ENCODE peak calls at places on chromosomes 12 and 14, in four cellular contexts. K, P, R and B are unnamed samples.
A peak's percentile ranks its signal among the peaks of the same experiment; 100 is the strongest.

GRCh38 chr12:132336451-132337413 is 7.3 kb upstream of the GALNT9 start:
- DNase-seq in R (no peak), K (no peak), P (no peak), B (no peak)

GRCh38 chr14:69543341-69544249 is 31.1 kb downstream of the CCDC177 start:
- DNase-seq in P (peak; percentile 17), K (peak; percentile 64), R (no peak), B (no peak)

GRCh38 chr12:113435367-113435766 is 13.2 kb downstream of the SDSL start:
- DNase-seq in P (no peak), K (no peak), R (no peak), B (no peak)

GRCh38 chr14:50954811-50955372 is 10.6 kb upstream of the PYGL start:
- DNase-seq in K (peak; percentile 52), P (peak; percentile 30), R (peak; percentile 33), B (no peak)

GRCh38 chr12:92360543-92360942 is 214.9 kb upstream of the BTG1 start:
- DNase-seq in R (no peak), K (no peak), P (no peak), B (no peak)

GRCh38 chr12:119578112-119578511 is 15.5 kb upstream of the TMEM233 start:
- DNase-seq in K (no peak), P (no peak), R (no peak), B (no peak)

GRCh38 chr12:116186482-116187157 is 90.9 kb downstream of the MED13L start:
- DNase-seq in P (no peak), K (no peak), R (peak; percentile 36), B (no peak)

GRCh38 chr14:105883066-105884005 is 357.0 kb downstream of the TMEM121 start:
- DNase-seq in P (no peak), R (no peak), K (no peak), B (peak; percentile 41)

GRCh38 chr12:59650594-59651229 is 54.9 kb downstream of the SLC16A7 start:
- DNase-seq in R (no peak), P (no peak), K (peak; percentile 14), B (no peak)

GRCh38 chr12:127284870-127285431 is 982.0 kb upstream of the TMEM132C start:
- DNase-seq in P (no peak), K (no peak), R (no peak), B (no peak)

GRCh38 chr14:51304428-51304827 is 64.4 kb downstream of the TMX1 start:
- DNase-seq in K (peak; percentile 53), R (no peak), P (no peak), B (no peak)

GRCh38 chr12:42691991-42692557 is 102.5 kb upstream of the PRICKLE1 start:
- DNase-seq in K (peak; percentile 2), R (peak; percentile 3), P (no peak), B (no peak)

GRCh38 chr12:3747543-3747942 is 5.4 kb downstream of the CRACR2A start:
- DNase-seq in R (no peak), K (no peak), P (no peak), B (no peak)

GRCh38 chr12:64890873-64891468 is 66.5 kb downstream of the TBC1D30 start:
- DNase-seq in P (peak; percentile 67), R (peak; percentile 61), K (peak; percentile 87), B (no peak)

DNA sequence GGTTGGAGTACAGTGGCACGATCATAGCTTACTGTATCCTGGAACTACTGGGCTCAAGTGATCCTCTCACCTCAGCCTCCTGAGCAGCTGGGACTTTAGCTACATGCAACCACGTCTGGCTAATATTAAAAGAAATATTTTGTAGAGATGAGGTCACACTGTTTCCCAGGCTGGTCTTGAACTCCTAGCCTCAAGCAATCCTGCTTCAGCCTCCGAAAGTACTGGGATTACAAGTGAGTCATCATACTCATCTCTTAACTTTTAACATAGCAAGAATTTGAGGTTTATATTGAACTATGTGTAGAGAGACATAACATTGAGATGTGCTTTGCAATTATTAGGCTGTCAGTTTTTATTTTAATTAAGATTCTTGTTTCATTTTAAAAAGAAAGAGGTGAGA is 37.5 kb downstream of the GAS2L3 start:
- DNase-seq in P (no peak), K (no peak), R (no peak), B (no peak)
- TF ChIP-seq POLR2AphosphoS5 in P (no peak), K (no peak), R (no peak), B (no peak)

GRCh38 chr14:103538291-103539055 is 9.5 kb downstream of the TRMT61A start:
- DNase-seq in P (no peak), K (no peak), R (no peak), B (peak; percentile 78)
- TF ChIP-seq POLR2AphosphoS5 in P (no peak), K (peak; percentile 21), R (no peak), B (no peak)

GRCh38 chr12:57698414-57698813 is 4.5 kb downstream of the OS9 start:
- DNase-seq in K (no peak), R (no peak), P (no peak), B (no peak)

GRCh38 chr12:57695770-57696432 is 2.0 kb downstream of the OS9 start:
- DNase-seq in K (no peak), R (no peak), P (no peak), B (no peak)

GRCh38 chr12:57693659-57694458 is at the start of gene OS9:
- DNase-seq in R (peak; percentile 100), P (peak; percentile 99), K (peak; percentile 100), B (peak; percentile 96)

GRCh38 chr12:57694459-57695019 is 607 bp downstream of the OS9 start:
- DNase-seq in K (no peak), P (peak; percentile 38), R (no peak), B (no peak)

GRCh38 chr12:57697076-57697475 is 3.1 kb downstream of the OS9 start:
- DNase-seq in R (no peak), P (no peak), K (no peak), B (no peak)
- TF ChIP-seq POLR2AphosphoS5 in R (no peak), P (no peak), K (no peak), B (no peak)

GRCh38 chr12:70553391-70553859 is 83.8 kb downstream of the PTPRB start:
- DNase-seq in P (no peak), R (no peak), K (no peak), B (no peak)
- TF ChIP-seq POLR2AphosphoS5 in P (no peak), R (no peak), K (no peak), B (no peak)

GRCh38 chr14:24366664-24367505 is 1.1 kb upstream of the NFATC4 start:
- DNase-seq in K (peak; percentile 97), R (peak; percentile 92), P (peak; percentile 77), B (peak; percentile 93)
- TF ChIP-seq POLR2AphosphoS5 in K (no peak), R (no peak), P (no peak), B (peak; percentile 86)

GRCh38 chr12:107319536-107320030 is 226.2 kb upstream of the CRY1 start:
- DNase-seq in P (no peak), K (no peak), R (no peak), B (peak; percentile 73)

GRCh38 chr12:107318804-107319535 is 225.6 kb upstream of the CRY1 start:
- DNase-seq in K (peak; percentile 60), R (no peak), P (no peak), B (peak; percentile 74)

GRCh38 chr12:107322063-107322462 is 228.7 kb upstream of the CRY1 start:
- DNase-seq in P (no peak), K (no peak), R (no peak), B (no peak)

GRCh38 chr12:107320031-107320928 is 226.9 kb upstream of the CRY1 start:
- DNase-seq in P (no peak), K (peak; percentile 76), R (peak; percentile 69), B (peak; percentile 86)

DNA sequence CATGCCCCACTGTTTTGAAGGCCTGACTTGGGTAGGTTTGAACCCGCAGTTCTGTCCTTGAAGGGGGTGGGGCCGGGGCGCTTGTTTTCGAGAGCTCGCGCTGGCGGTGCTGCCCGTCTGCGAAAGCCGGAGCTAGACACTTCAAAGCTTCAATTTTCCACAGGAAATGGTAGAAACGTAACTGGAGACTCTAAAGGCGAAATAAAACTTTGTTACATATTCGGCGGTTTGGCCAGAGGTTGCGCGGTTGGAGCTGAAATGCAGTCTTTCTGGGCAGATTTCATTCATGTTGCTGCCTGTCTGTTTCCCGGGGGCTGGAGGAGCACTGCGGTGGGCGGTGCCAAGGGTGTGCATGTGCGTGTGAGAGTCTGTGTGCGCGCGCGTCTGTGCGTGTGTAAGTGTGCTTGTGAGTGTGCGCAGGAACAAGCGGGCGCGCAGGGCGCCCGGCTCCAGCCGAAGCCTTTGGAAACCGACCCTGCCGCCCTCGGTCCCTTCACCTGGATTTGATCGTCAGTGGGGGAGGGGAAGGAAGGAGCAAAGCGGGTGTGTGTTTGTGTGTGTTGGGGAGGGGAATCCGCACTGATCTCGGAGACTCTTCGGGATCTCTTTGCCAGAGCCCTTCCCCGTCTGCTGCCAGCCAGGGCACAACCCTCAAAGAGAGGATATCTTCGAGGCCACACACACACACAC is 227.7 kb upstream of the CRY1 start:
- DNase-seq in R (no peak), K (peak; percentile 82), P (no peak), B (peak; percentile 80)
- TF ChIP-seq POLR2AphosphoS5 in R (no peak), K (no peak), P (no peak), B (peak; percentile 32)

DNA sequence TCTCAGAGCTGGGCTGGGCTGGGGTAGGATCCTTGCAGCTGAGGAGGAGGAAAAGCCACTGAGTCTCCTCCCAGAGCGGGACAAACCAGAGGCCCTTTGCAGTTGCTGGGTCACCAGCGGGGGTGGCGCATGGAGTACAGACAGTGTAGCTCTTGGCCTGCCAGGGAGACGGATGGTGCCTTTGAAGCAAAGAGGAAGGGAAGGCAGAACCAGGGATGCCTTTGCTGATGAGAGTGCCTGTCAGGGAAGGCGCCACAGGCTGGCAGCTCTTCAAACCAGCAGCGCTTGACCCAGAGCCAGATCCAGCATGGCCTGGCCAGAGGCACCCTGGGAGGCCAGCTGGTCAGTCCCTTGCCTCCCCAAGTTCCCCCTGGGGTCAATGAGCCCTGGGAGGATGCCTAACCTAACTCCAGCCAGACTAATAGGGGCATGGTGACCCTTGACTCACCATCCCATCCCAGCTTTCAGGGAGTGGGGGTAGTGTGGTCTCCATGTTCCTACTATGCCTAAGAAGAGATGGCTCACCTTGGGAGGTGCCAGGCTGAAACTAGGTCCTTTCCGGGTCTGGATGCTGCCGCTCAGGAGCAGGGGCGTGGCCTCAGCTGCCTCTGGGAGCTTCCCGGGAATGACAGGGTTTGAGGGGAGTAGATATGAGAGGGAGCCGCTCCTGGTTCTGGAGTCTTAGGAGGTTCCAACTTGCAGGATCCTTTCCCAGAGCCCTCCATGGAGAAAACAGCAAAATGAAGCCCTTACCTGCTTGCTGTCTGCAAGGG is 19.8 kb downstream of the VASH1 start:
- DNase-seq in P (no peak), K (no peak), R (no peak), B (peak; percentile 70)
- TF ChIP-seq POLR2AphosphoS5 in P (no peak), K (no peak), R (no peak), B (peak; percentile 64)

DNA sequence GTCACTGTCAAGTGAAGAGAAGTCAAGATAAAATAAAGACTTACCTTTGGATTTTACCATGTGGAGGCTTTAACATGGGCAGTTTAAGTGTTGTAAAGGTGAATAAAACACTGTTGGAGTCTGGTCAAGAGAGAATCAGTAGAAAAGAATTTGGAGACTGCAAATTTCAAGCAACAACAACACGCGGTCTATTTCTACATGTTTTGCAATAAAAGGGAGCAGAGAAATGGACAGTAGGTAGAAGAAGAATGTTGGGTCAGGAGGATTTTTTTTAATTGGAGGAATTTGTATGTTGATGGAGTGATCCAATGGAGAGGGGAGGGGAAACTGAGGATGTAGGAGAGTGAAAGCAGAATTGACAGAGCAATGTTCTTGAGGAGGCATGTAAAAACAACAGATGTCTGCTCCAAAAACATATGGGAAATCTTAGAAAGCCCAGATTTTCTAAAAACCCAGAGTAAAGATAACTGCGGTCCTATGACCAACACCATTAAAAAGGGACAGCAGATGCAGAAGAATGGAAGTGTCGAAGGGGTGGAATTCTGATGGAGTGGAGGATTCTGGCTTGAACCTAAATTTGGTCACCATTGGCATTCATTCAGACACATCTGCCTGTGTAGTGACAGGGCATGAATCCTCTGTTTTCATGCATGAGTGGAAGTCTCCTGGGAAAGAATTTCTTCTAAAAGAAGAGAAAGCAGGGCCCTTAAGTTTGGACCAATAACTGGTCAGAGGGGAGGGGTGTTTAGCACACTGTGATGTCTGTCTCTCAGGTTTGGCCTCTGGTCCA is 68.0 kb upstream of the OSBPL8 start:
- DNase-seq in K (no peak), P (no peak), R (no peak), B (no peak)
- TF ChIP-seq POLR2AphosphoS5 in K (no peak), P (no peak), R (no peak), B (no peak)